ENCODE peak calls at places on chromosomes 2 and 18, in six cellular contexts. One of them, this sample, is unnamed.

GRCh38 chr2:33978471-33978870 is 379.4 kb upstream of the FAM98A start:
- DNase-seq in SK-N-SH: no peak
- DNase-seq in astrocyte: no peak
- DNase-seq in K562: no peak
- DNase-seq in mesenchymal stem cell: no peak
- DNase-seq in IMR-90: no peak
- DNase-seq in this sample: no peak

GRCh38 chr2:62794791-62795190 is 89.3 kb downstream of the EHBP1 start:
- DNase-seq in SK-N-SH: no peak
- DNase-seq in astrocyte: peak
- DNase-seq in IMR-90: peak
- DNase-seq in mesenchymal stem cell: no peak
- DNase-seq in K562: no peak
- DNase-seq in this sample: no peak

GRCh38 chr2:215356948-215357461 is 45.1 kb downstream of the ATIC start:
- DNase-seq in K562: no peak
- DNase-seq in IMR-90: peak
- DNase-seq in mesenchymal stem cell: no peak
- DNase-seq in astrocyte: no peak
- DNase-seq in SK-N-SH: no peak
- DNase-seq in this sample: no peak

GRCh38 chr2:208033701-208034502 is 8.6 kb upstream of the PLEKHM3 start:
- DNase-seq in SK-N-SH: no peak
- DNase-seq in astrocyte: peak
- DNase-seq in mesenchymal stem cell: peak
- DNase-seq in IMR-90: peak
- DNase-seq in K562: peak
- DNase-seq in this sample: peak

GRCh38 chr2:9554841-9555337 is 741 bp downstream of the ADAM17 start:
- DNase-seq in SK-N-SH: peak
- DNase-seq in K562: peak
- DNase-seq in mesenchymal stem cell: peak
- DNase-seq in astrocyte: peak
- DNase-seq in IMR-90: peak
- DNase-seq in this sample: peak

GRCh38 chr2:156116113-156116512 is 216.4 kb downstream of the NR4A2 start:
- DNase-seq in mesenchymal stem cell: no peak
- DNase-seq in IMR-90: no peak
- DNase-seq in K562: no peak
- DNase-seq in astrocyte: peak
- DNase-seq in SK-N-SH: no peak
- DNase-seq in this sample: no peak

GRCh38 chr18:66759017-66759416 is 155.1 kb upstream of the CDH19 start:
- DNase-seq in mesenchymal stem cell: no peak
- DNase-seq in astrocyte: no peak
- DNase-seq in SK-N-SH: no peak
- DNase-seq in K562: no peak
- DNase-seq in IMR-90: no peak
- DNase-seq in this sample: no peak

GRCh38 chr2:214569419-214570035 is 158.7 kb downstream of the VWC2L start:
- DNase-seq in astrocyte: no peak
- DNase-seq in IMR-90: no peak
- DNase-seq in SK-N-SH: no peak
- DNase-seq in mesenchymal stem cell: no peak
- DNase-seq in K562: no peak
- DNase-seq in this sample: no peak

GRCh38 chr18:13256444-13257305 is 38.1 kb downstream of the LDLRAD4 start:
- DNase-seq in K562: no peak
- DNase-seq in SK-N-SH: no peak
- DNase-seq in mesenchymal stem cell: no peak
- DNase-seq in astrocyte: no peak
- DNase-seq in IMR-90: no peak
- DNase-seq in this sample: peak

GRCh38 chr18:805008-805754 is 6.9 kb downstream of the YES1 start:
- DNase-seq in SK-N-SH: no peak
- DNase-seq in IMR-90: no peak
- DNase-seq in astrocyte: no peak
- DNase-seq in K562: no peak
- DNase-seq in mesenchymal stem cell: peak
- DNase-seq in this sample: no peak

GRCh38 chr2:100060875-100061274 is 81.5 kb downstream of the AFF3 start:
- DNase-seq in IMR-90: no peak
- DNase-seq in mesenchymal stem cell: no peak
- DNase-seq in SK-N-SH: no peak
- DNase-seq in K562: no peak
- DNase-seq in astrocyte: no peak
- DNase-seq in this sample: no peak

GRCh38 chr18:8519102-8519501 is 90.1 kb upstream of the RAB12 start:
- DNase-seq in SK-N-SH: no peak
- DNase-seq in mesenchymal stem cell: no peak
- DNase-seq in IMR-90: no peak
- DNase-seq in K562: no peak
- DNase-seq in astrocyte: no peak
- DNase-seq in this sample: no peak

GRCh38 chr2:58428553-58429284 is 187.6 kb upstream of the FANCL start:
- DNase-seq in mesenchymal stem cell: peak
- DNase-seq in astrocyte: no peak
- DNase-seq in IMR-90: no peak
- DNase-seq in K562: no peak
- DNase-seq in SK-N-SH: peak
- DNase-seq in this sample: peak

GRCh38 chr2:161090401-161090800 is 69.8 kb upstream of the TANK start:
- DNase-seq in astrocyte: no peak
- DNase-seq in K562: no peak
- DNase-seq in SK-N-SH: no peak
- DNase-seq in IMR-90: peak
- DNase-seq in mesenchymal stem cell: no peak
- DNase-seq in this sample: no peak

GRCh38 chr2:15281681-15282080 is 279.5 kb downstream of the NBAS start:
- DNase-seq in K562: no peak
- DNase-seq in mesenchymal stem cell: no peak
- DNase-seq in IMR-90: no peak
- DNase-seq in SK-N-SH: no peak
- DNase-seq in astrocyte: no peak
- DNase-seq in this sample: no peak

GRCh38 chr18:70068981-70069380 is 121.3 kb upstream of the CD226 start:
- DNase-seq in K562: no peak
- DNase-seq in IMR-90: no peak
- DNase-seq in astrocyte: no peak
- DNase-seq in mesenchymal stem cell: no peak
- DNase-seq in SK-N-SH: no peak
- DNase-seq in this sample: no peak

GRCh38 chr2:202158796-202159195 is 79.6 kb downstream of the SUMO1 start:
- DNase-seq in mesenchymal stem cell: no peak
- DNase-seq in SK-N-SH: no peak
- DNase-seq in astrocyte: no peak
- DNase-seq in K562: no peak
- DNase-seq in IMR-90: peak
- DNase-seq in this sample: no peak

GRCh38 chr2:197158138-197158537 is 152.4 kb downstream of the ANKRD44 start:
- DNase-seq in IMR-90: no peak
- DNase-seq in astrocyte: no peak
- DNase-seq in SK-N-SH: no peak
- DNase-seq in K562: no peak
- DNase-seq in mesenchymal stem cell: no peak
- DNase-seq in this sample: no peak

GRCh38 chr18:24086082-24086481 is 52.8 kb upstream of the CABYR start:
- DNase-seq in astrocyte: no peak
- DNase-seq in mesenchymal stem cell: no peak
- DNase-seq in IMR-90: peak
- DNase-seq in SK-N-SH: no peak
- DNase-seq in K562: no peak
- DNase-seq in this sample: no peak

GRCh38 chr18:34055227-34055626 is 169.5 kb downstream of the NOL4 start:
- DNase-seq in astrocyte: no peak
- DNase-seq in K562: no peak
- DNase-seq in mesenchymal stem cell: no peak
- DNase-seq in SK-N-SH: no peak
- DNase-seq in IMR-90: no peak
- DNase-seq in this sample: no peak

GRCh38 chr18:10213526-10213925 is 240.9 kb upstream of the APCDD1 start:
- DNase-seq in IMR-90: peak
- DNase-seq in mesenchymal stem cell: peak
- DNase-seq in astrocyte: no peak
- DNase-seq in K562: no peak
- DNase-seq in SK-N-SH: no peak
- DNase-seq in this sample: no peak

GRCh38 chr2:213664817-213665216 is 380.6 kb downstream of the SPAG16 start:
- DNase-seq in IMR-90: no peak
- DNase-seq in SK-N-SH: no peak
- DNase-seq in astrocyte: no peak
- DNase-seq in mesenchymal stem cell: no peak
- DNase-seq in K562: no peak
- DNase-seq in this sample: no peak

GRCh38 chr2:121910139-121910538 is 154.7 kb downstream of the TSN start:
- DNase-seq in IMR-90: peak
- DNase-seq in SK-N-SH: no peak
- DNase-seq in K562: no peak
- DNase-seq in astrocyte: no peak
- DNase-seq in mesenchymal stem cell: no peak
- DNase-seq in this sample: no peak

GRCh38 chr2:198456418-198456817 is 652.0 kb downstream of the PLCL1 start:
- DNase-seq in IMR-90: peak
- DNase-seq in mesenchymal stem cell: no peak
- DNase-seq in K562: no peak
- DNase-seq in astrocyte: no peak
- DNase-seq in SK-N-SH: no peak
- DNase-seq in this sample: no peak

GRCh38 chr2:236768393-236769140 is 198.9 kb downstream of the ACKR3 start:
- DNase-seq in mesenchymal stem cell: no peak
- DNase-seq in K562: no peak
- DNase-seq in IMR-90: peak
- DNase-seq in SK-N-SH: no peak
- DNase-seq in astrocyte: peak
- DNase-seq in this sample: no peak

GRCh38 chr2:170155723-170156253 is 22.2 kb upstream of the MYO3B start:
- DNase-seq in mesenchymal stem cell: no peak
- DNase-seq in K562: no peak
- DNase-seq in IMR-90: no peak
- DNase-seq in SK-N-SH: no peak
- DNase-seq in astrocyte: peak
- DNase-seq in this sample: no peak

GRCh38 chr2:42372474-42372787 is 11.4 kb upstream of the COX7A2L start:
- DNase-seq in IMR-90: no peak
- DNase-seq in mesenchymal stem cell: no peak
- DNase-seq in SK-N-SH: no peak
- DNase-seq in K562: no peak
- DNase-seq in astrocyte: no peak
- DNase-seq in this sample: no peak

GRCh38 chr2:108809936-108810335 is 23.4 kb downstream of the CCDC138 start:
- DNase-seq in IMR-90: no peak
- DNase-seq in mesenchymal stem cell: no peak
- DNase-seq in K562: no peak
- DNase-seq in astrocyte: no peak
- DNase-seq in SK-N-SH: no peak
- DNase-seq in this sample: no peak

DNA sequence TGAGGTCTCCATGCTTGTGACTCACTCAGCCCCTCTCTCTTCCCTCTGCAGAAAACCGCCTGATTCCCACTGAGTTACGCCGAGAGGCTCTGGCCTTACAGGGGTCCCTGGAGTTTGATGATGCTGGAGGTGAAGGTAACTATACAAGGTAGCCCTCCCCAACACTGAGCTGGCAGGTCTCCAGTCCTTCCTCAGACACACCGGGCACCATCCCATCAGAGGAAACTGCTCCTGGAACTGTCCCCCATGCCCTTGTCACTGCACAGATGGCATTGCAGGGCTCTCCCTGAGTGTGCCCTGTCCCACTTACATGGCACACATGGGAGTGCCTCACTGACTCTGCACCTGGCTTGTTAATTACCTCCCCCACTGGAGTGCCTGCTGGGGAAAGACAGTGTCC is 1.9 kb downstream of the IMP4 start:
- DNase-seq in SK-N-SH: no peak
- DNase-seq in mesenchymal stem cell: no peak
- DNase-seq in IMR-90: no peak
- DNase-seq in K562: no peak
- DNase-seq in astrocyte: no peak
- DNase-seq in this sample: no peak
- H3K9ac ChIP-seq in SK-N-SH: no peak
- H3K9ac ChIP-seq in mesenchymal stem cell: no peak
- H3K9ac ChIP-seq in IMR-90: no peak
- H3K9ac ChIP-seq in K562: no peak
- H3K9ac ChIP-seq in astrocyte: no peak
- H3K9ac ChIP-seq in this sample: no peak

GRCh38 chr2:191030521-191031154 is 16.7 kb upstream of the STAT1 start:
- DNase-seq in K562: peak
- DNase-seq in IMR-90: peak
- DNase-seq in SK-N-SH: peak
- DNase-seq in mesenchymal stem cell: peak
- DNase-seq in astrocyte: peak
- DNase-seq in this sample: peak
- H3K4me2 ChIP-seq in K562: peak
- H3K4me2 ChIP-seq in IMR-90: peak
- H3K4me2 ChIP-seq in SK-N-SH: no peak
- H3K4me2 ChIP-seq in mesenchymal stem cell: no peak
- H3K4me2 ChIP-seq in astrocyte: peak
- H3K4me2 ChIP-seq in this sample: no peak

GRCh38 chr2:181421464-181421863 is 35.7 kb upstream of the ITGA4 start:
- DNase-seq in astrocyte: no peak
- DNase-seq in SK-N-SH: no peak
- DNase-seq in K562: no peak
- DNase-seq in IMR-90: no peak
- DNase-seq in mesenchymal stem cell: no peak
- DNase-seq in this sample: no peak

GRCh38 chr2:181421131-181421458 is 36.1 kb upstream of the ITGA4 start:
- DNase-seq in K562: no peak
- DNase-seq in mesenchymal stem cell: no peak
- DNase-seq in IMR-90: no peak
- DNase-seq in astrocyte: no peak
- DNase-seq in SK-N-SH: no peak
- DNase-seq in this sample: no peak

GRCh38 chr2:181419124-181419855 is 37.9 kb upstream of the ITGA4 start:
- DNase-seq in mesenchymal stem cell: no peak
- DNase-seq in K562: no peak
- DNase-seq in astrocyte: no peak
- DNase-seq in IMR-90: no peak
- DNase-seq in SK-N-SH: no peak
- DNase-seq in this sample: no peak

GRCh38 chr2:181420259-181421130 is 36.7 kb upstream of the ITGA4 start:
- DNase-seq in K562: no peak
- DNase-seq in SK-N-SH: no peak
- DNase-seq in mesenchymal stem cell: no peak
- DNase-seq in astrocyte: no peak
- DNase-seq in IMR-90: no peak
- DNase-seq in this sample: no peak
- H3K9ac ChIP-seq in K562: no peak
- H3K9ac ChIP-seq in SK-N-SH: no peak
- H3K9ac ChIP-seq in mesenchymal stem cell: no peak
- H3K9ac ChIP-seq in astrocyte: no peak
- H3K9ac ChIP-seq in IMR-90: no peak
- H3K9ac ChIP-seq in this sample: no peak

DNA sequence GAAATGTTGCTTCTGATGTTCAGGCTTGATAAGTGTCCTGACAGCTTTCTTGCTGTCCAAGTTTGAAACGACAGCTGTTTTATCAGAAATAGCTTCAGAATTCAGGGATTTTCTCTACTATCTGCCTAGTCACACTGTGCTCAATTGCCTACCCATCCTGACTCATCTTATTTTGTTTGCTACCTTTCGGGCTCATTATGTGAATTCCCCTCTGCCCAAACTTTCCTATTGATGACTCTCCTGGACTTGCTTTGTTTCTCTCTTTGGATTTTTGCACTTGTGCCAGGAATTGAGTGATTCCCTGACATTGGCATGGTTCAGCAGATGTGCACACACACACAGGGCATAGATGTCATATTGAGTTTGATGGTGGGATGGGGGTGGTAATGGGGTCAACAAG is 1052.6 kb upstream of the PIK3C3 start:
- DNase-seq in mesenchymal stem cell: no peak
- DNase-seq in IMR-90: no peak
- DNase-seq in K562: no peak
- DNase-seq in astrocyte: no peak
- DNase-seq in SK-N-SH: no peak
- DNase-seq in this sample: no peak
- H3K4me2 ChIP-seq in mesenchymal stem cell: no peak
- H3K4me2 ChIP-seq in IMR-90: no peak
- H3K4me2 ChIP-seq in K562: no peak
- H3K4me2 ChIP-seq in astrocyte: no peak
- H3K4me2 ChIP-seq in SK-N-SH: no peak
- H3K4me2 ChIP-seq in this sample: no peak